ENCODE peak calls at places on chromosomes 6 and 20, in seven cellular contexts. V, M, Q, S, P, H and A are unnamed samples.

GRCh38 chr6:109028439-109028838 is 66.2 kb downstream of the SESN1 start:
- DNase-seq in V (no peak), S (no peak), Q (no peak), M (no peak), H (no peak), P (no peak), A (no peak)

GRCh38 chr20:63773571-63774347 is 34.2 kb downstream of the SLC2A4RG start:
- DNase-seq in P (no peak), M (no peak), Q (no peak), V (no peak), H (no peak), S (no peak), A (no peak)

GRCh38 chr6:116217069-116217468 is 36.8 kb downstream of the TSPYL4 start:
- DNase-seq in S (no peak), V (peak; percentile 64), H (peak; percentile 9), Q (peak; percentile 71), P (no peak), M (no peak), A (no peak)

GRCh38 chr6:71187136-71187535 is 101.5 kb upstream of the OGFRL1 start:
- DNase-seq in H (no peak), S (no peak), Q (no peak), P (no peak), M (no peak), V (no peak), A (no peak)

GRCh38 chr20:3221398-3222226 is 12.3 kb downstream of the ITPA start:
- DNase-seq in H (no peak), Q (no peak), S (no peak), P (no peak), M (no peak), V (no peak), A (no peak)

GRCh38 chr6:79544299-79544927 is 7.2 kb upstream of the LCA5 start:
- DNase-seq in M (no peak), S (no peak), Q (peak; percentile 45), V (peak; percentile 21), P (no peak), H (no peak), A (no peak)

GRCh38 chr6:82410151-82410621 is 46.6 kb downstream of the TPBG start:
- DNase-seq in H (no peak), M (no peak), Q (peak; percentile 72), S (no peak), P (no peak), V (peak; percentile 87), A (no peak)

GRCh38 chr6:165704001-165704748 is 41.1 kb upstream of the PDE10A start:
- DNase-seq in H (peak; percentile 51), V (no peak), P (no peak), Q (no peak), M (no peak), S (no peak), A (no peak)

GRCh38 chr6:132362318-132363185 is 38.7 kb downstream of the MOXD1 start:
- DNase-seq in Q (peak; percentile 32), M (no peak), P (no peak), H (no peak), V (peak; percentile 85), S (no peak), A (no peak)

GRCh38 chr6:153231048-153231635 is 100.1 kb upstream of the RGS17 start:
- DNase-seq in V (peak; percentile 80), H (peak; percentile 79), P (peak; percentile 2), S (peak; percentile 3), Q (peak; percentile 53), M (peak; percentile 58), A (no peak)

GRCh38 chr6:163420315-163420667 is 5.8 kb downstream of the QKI start:
- DNase-seq in V (no peak), H (no peak), P (no peak), M (no peak), S (no peak), Q (peak; percentile 20), A (no peak)

GRCh38 chr20:64106981-64107735 is at the start of gene NPBWR2:
- DNase-seq in Q (no peak), M (peak; percentile 33), H (peak; percentile 45), S (no peak), V (no peak), P (no peak), A (no peak)

GRCh38 chr20:3121955-3122610 is 37.6 kb upstream of the AVP start:
- DNase-seq in M (no peak), S (no peak), Q (no peak), H (no peak), V (no peak), P (no peak), A (no peak)

GRCh38 chr6:140007525-140007924 is 633.1 kb upstream of the CITED2 start:
- DNase-seq in M (no peak), S (no peak), V (no peak), H (no peak), P (no peak), Q (no peak), A (no peak)

DNA sequence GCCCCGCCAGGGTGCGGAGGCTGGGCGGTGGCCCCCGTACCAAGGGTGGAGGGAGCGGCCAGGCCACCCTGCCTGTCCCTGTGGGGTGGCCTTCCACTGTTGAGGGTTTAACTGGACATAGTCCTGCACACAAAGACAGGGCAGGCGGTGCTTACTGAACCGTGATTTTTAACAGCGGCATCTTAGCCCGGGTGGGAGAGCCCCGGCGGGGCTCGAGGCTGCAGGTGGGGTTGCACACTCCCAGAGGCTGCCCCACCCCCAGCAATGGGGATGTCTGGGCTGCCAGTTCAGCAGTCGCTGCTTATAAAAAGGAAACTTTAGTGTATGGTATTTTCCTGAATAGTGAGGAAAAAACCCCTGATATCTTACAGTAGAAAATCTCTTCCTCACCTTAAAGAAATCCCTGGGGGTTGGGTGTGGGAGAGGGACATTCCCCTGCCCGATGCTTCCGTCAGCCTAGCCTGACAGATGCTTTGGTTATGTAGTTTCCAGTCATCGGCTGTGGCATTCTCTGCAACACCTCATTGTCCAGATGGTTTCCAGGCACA is 79.4 kb downstream of the IRF4 start:
- DNase-seq in P (no peak), M (no peak), S (no peak), Q (no peak), H (peak; percentile 31), V (no peak), A (no peak)
- H3K4me3 ChIP-seq in P (no peak overlapping the region), M (no peak overlapping the region), S (no peak overlapping the region), Q (no peak overlapping the region), H (no peak overlapping the region), V (no peak overlapping the region), A (no peak overlapping the region)

DNA sequence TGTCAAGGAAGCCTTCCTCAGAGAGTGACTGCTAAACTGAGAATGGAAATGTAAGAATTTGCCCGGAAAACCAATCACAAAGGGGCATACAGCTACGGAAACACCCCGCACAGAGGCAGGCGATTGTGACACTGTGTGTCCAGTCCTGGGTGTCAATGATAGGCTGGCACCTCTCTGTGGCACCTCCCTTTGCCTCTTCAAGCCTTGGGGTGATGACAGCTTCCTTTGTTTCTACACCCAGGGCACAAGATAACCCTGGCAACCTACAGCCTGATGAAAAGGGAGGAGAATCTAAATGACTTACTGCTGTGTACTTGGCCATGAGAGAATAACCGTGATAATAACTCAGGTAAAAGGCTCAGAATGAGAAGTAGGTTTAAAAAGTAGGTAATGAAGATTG is 93.6 kb upstream of the SSTR4 start:
- DNase-seq in P (no peak), M (no peak), V (no peak), H (no peak), S (no peak), Q (no peak), A (no peak)
- H3K27me3 ChIP-seq in P (no peaks in the 10 kb centered on the region), M (no peaks in the 10 kb centered on the region), V (peaks cover 10% of the 10 kb centered on the region), H (no peaks in the 10 kb centered on the region), S (no peaks in the 10 kb centered on the region), Q (peaks cover 76% of the 10 kb centered on the region), A (no peaks in the 10 kb centered on the region)

GRCh38 chr6:52509281-52510212 is 67.3 kb downstream of the TRAM2 start:
- DNase-seq in M (no peak), H (no peak), Q (peak; percentile 85), S (no peak), V (peak; percentile 87), P (no peak), A (no peak)
- H3K9me3 ChIP-seq in M (no peaks in the 10 kb centered on the region), H (no peaks in the 10 kb centered on the region), Q (no peaks in the 10 kb centered on the region), S (no peaks in the 10 kb centered on the region), V (no peaks in the 10 kb centered on the region), P (peaks cover 1% of the 10 kb centered on the region), A (no peaks in the 10 kb centered on the region)

DNA sequence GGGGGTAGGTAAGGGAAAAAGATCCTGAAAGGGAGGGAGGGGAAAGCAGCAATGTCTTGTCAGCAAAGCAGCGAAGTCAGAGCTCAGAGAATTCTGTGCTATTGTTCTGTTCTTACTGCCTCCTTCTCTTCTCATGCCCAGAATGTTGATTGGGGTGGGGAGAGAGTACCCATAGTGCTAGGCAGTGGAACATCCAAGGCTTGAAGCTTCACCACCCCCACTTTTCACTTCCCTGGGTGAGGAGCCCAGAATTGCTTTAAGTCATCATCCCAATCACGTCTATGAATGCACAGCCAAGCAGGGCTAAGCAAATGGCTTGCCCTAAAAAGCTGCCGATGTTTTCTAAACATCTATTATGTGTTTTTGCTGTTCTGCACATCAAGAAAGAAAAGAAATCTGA is 16.5 kb downstream of the REPS1 start:
- DNase-seq in H (peak; percentile 61), M (no peak), Q (peak; percentile 59), P (no peak), V (peak; percentile 30), S (no peak), A (no peak)
- H3K4me3 ChIP-seq in H (peak overlapping the region; percentile 10), M (no peak overlapping the region), Q (peak overlapping the region; percentile 38), P (no peak overlapping the region), V (peak overlapping the region; percentile 7), S (no peak overlapping the region), A (no peak overlapping the region)

DNA sequence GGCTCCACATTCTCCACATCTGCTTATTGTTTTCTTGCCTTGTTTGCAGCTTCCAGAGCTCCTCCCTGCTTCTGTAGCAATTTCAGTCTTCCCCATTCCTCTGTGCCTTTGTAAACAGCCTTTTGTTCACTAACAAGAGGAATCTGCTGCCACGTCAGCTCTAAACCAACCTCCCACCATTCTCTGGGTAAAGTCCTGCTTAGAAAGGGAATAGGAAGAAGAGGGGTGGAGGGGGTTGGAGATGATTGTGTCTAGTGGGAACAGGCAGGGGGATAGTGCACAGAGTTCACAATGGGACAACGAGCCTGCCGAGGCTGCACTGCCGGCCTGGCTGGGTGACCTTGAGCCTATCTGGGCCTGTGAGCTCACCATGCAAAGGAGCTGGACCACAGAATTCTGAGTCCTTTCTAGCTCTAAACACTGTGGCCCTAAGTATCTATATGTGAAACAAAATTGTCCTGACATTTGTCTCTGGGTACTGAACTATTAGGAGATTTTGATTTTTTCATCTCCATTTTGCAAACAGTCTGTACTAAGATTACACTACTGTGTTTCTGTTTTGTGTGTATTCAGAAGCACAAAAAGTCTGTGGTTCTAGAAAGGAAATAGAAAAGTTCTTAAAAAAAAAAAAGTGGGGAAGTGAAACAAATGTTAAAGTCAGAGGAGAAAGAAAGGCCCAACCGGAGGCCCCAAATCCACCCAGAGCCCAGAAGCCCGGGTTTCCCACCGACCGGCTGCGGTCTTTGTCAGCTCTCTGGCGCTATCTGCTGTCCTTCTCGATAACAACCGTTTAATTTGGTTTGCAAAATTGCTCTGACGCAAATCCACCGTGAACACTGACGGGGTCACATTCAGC is 1.4 kb upstream of the PRND start:
- DNase-seq in Q (peak; percentile 94), S (no peak), H (peak; percentile 92), V (peak; percentile 88), P (peak; percentile 43), M (peak; percentile 87), A (peak; percentile 84)
- H3K27me3 ChIP-seq in Q (no peaks in the 10 kb centered on the region), S (no peaks in the 10 kb centered on the region), H (no peaks in the 10 kb centered on the region), V (no peaks in the 10 kb centered on the region), P (peaks cover 9% of the 10 kb centered on the region), M (no peaks in the 10 kb centered on the region), A (no peaks in the 10 kb centered on the region)

GRCh38 chr20:60974022-60974421 is 278.0 kb upstream of the CDH4 start:
- DNase-seq in H (no peak), S (no peak), Q (no peak), V (no peak), M (no peak), P (no peak), A (no peak)
- H3K9me3 ChIP-seq in H (no peaks in the 10 kb centered on the region), S (no peaks in the 10 kb centered on the region), Q (no peaks in the 10 kb centered on the region), V (no peaks in the 10 kb centered on the region), M (peaks cover 2% of the 10 kb centered on the region), P (no peaks in the 10 kb centered on the region), A (peaks cover 3% of the 10 kb centered on the region)